ENCODE peak calls at places on chromosomes 11 and 22, in seven cellular contexts. Z is HTR-8/SVneo, P is retina, B is ELR, X is breast epithelium, Y is left ventricle myocardium superior, R is HT1080. Q is an unnamed sample.

GRCh38 chr11:86034710-86035109 is 34.2 kb downstream of the PICALM start:
- DNase-seq in B (no peak), X (no peak), Z (no peak), P (no peak), Y (no peak), R (no peak), Q (no peak)

GRCh38 chr22:39649500-39650089 is 79.0 kb downstream of the CACNA1I start:
- DNase-seq in P (no peak), X (no peak), Y (no peak), Z (no peak), R (no peak), B (no peak), Q (no peak)

GRCh38 chr11:845872-846271 is 3.2 kb downstream of the TSPAN4 start:
- DNase-seq in B (no peak), Y (no peak), P (peak), Z (no peak), X (no peak), R (no peak), Q (no peak)

GRCh38 chr11:662689-663274 is 25.7 kb downstream of the DRD4 start:
- DNase-seq in B (peak), P (peak), R (peak), Z (peak), X (no peak), Y (peak), Q (peak)

GRCh38 chr11:76752321-76753175 is 30.6 kb upstream of the TSKU start:
- DNase-seq in B (peak), Y (peak), P (no peak), Z (no peak), X (peak), R (peak), Q (no peak)

GRCh38 chr11:130318031-130318673 is 3.4 kb upstream of the ZBTB44 start:
- DNase-seq in X (no peak), Y (no peak), Z (no peak), R (no peak), B (no peak), P (no peak), Q (no peak)

GRCh38 chr11:46633291-46634217 is 16.2 kb downstream of the ATG13 start:
- DNase-seq in X (no peak), Z (no peak), B (no peak), P (no peak), R (no peak), Y (no peak), Q (no peak)

GRCh38 chr22:26547426-26547825 is 35.2 kb upstream of the TFIP11 start:
- DNase-seq in R (peak), Z (no peak), B (peak), P (no peak), Y (no peak), X (no peak), Q (no peak)

GRCh38 chr22:23533328-23533762 is 46.7 kb downstream of the IGLL1 start:
- DNase-seq in Y (no peak), B (peak), P (peak), X (peak), Z (no peak), R (no peak), Q (no peak)

GRCh38 chr11:72657356-72657755 is 16.9 kb downstream of the PDE2A start:
- DNase-seq in Y (no peak), B (no peak), Z (no peak), P (peak), X (no peak), R (no peak), Q (no peak)

GRCh38 chr11:76329084-76329648 is 51.8 kb downstream of the THAP12 start:
- DNase-seq in B (peak), P (peak), X (no peak), R (no peak), Y (no peak), Z (peak), Q (no peak)

GRCh38 chr11:100739636-100740035 is 52.5 kb downstream of the ARHGAP42 start:
- DNase-seq in B (peak), X (no peak), R (peak), Y (no peak), P (no peak), Z (peak), Q (no peak)

Q was measured in memory B cell.